ENCODE peak calls at places on chromosomes 2 and 18, in six cellular contexts. P is cardiac fibroblast, L is NB4, T is neural crest cell, J is AG09309, R is dorsolateral prefrontal cortex. E is an unnamed sample.

GRCh38 chr2:148658807-148659722 is 14.5 kb downstream of the EPC2 start:
- DNase-seq in P (peak; percentile 55), L (peak; percentile 62), T (no peak), J (no peak), R (no peak), E (no peak)

GRCh38 chr2:96826546-96827278 is 10.6 kb downstream of the CNNM3 start:
- DNase-seq in P (no peak), L (no peak), T (no peak), J (no peak), R (no peak), E (no peak)

GRCh38 chr2:208854717-208855116 is 448.1 kb downstream of the PTH2R start:
- DNase-seq in P (no peak), L (no peak), T (no peak), J (no peak), R (no peak), E (no peak)

GRCh38 chr2:10186868-10187535 is 64.5 kb downstream of the RRM2 start:
- DNase-seq in P (no peak), L (no peak), T (no peak), J (no peak), R (no peak), E (no peak)

GRCh38 chr2:172039011-172039704 is 39.4 kb downstream of the METAP1D start:
- DNase-seq in P (no peak), L (no peak), T (no peak), J (no peak), R (no peak), E (no peak)

GRCh38 chr2:146602856-146603255 is 1242.0 kb upstream of the ACVR2A start:
- DNase-seq in P (peak; percentile 10), L (no peak), T (no peak), J (no peak), R (no peak), E (no peak)

GRCh38 chr2:230929381-230930148 is 4.5 kb upstream of the GPR55 start:
- DNase-seq in P (no peak), L (no peak), T (no peak), J (no peak), R (no peak), E (peak; percentile 60)

GRCh38 chr2:3001595-3002184 is 375.9 kb downstream of the EIPR1 start:
- DNase-seq in P (peak; percentile 42), L (peak; percentile 27), T (no peak), J (no peak), R (no peak), E (no peak)

GRCh38 chr2:12287220-12287751 is 429.4 kb upstream of the TRIB2 start:
- DNase-seq in P (peak; percentile 42), L (peak; percentile 72), T (no peak), J (no peak), R (no peak), E (no peak)

GRCh38 chr2:132473174-132473883 is 56.7 kb downstream of the GPR39 start:
- DNase-seq in P (no peak), L (no peak), T (no peak), J (no peak), R (no peak), E (no peak)

GRCh38 chr2:27839022-27839618 is 51.1 kb downstream of the RBKS start:
- DNase-seq in P (no peak), L (no peak), T (no peak), J (no peak), R (no peak), E (no peak)

GRCh38 chr2:172100080-172101007 is 2.4 kb downstream of the DLX2 start:
- DNase-seq in P (no peak), L (peak; percentile 80), T (peak; percentile 43), J (no peak), R (no peak), E (peak; percentile 75)

GRCh38 chr2:53289309-53290006 is 478.1 kb upstream of the CHAC2 start:
- DNase-seq in P (no peak), L (no peak), T (no peak), J (no peak), R (no peak), E (no peak)

GRCh38 chr2:113831156-113831555 is 58.7 kb upstream of the ACTR3 start:
- DNase-seq in P (peak; percentile 15), L (peak; percentile 28), T (no peak), J (no peak), R (no peak), E (no peak)

GRCh38 chr2:216349366-216349765 is 22.9 kb downstream of the MARCHF4 start:
- DNase-seq in P (no peak), L (no peak), T (no peak), J (no peak), R (no peak), E (no peak)

GRCh38 chr18:59459352-59460059 is 100.4 kb upstream of the LMAN1 start:
- DNase-seq in P (peak; percentile 86), L (peak; percentile 26), T (no peak), J (peak; percentile 59), R (no peak), E (no peak)

DNA sequence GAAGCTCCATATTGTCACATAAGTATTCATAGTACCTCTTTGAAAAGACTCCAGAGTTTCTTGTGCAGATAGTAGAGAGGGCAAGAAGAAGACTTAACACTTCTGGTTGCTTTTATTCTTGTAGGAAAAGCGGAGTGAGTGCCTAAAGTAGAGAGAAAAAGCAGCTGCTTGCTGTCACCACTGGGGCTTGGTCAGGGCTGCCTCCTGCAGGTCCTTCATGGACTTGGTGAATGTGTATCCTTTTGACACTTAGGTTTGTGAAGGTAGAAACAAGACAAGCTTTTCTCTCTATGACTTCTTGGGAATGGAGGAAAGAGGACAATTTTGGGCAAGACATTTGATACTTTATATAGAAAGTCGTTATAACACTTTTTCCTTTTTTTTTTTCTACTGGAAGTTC is 312.8 kb upstream of the FANCL start:
- DNase-seq in P (no peak), L (peak; percentile 13), T (no peak), J (no peak), R (no peak), E (no peak)
- TF ChIP-seq CTCF in P (peak; percentile 7), L (peak; percentile 5), T (peak; percentile 46), J (peak; percentile 19), R (no peak), E (peak; percentile 44)

GRCh38 chr18:8052237-8052701 is 485.2 kb downstream of the PTPRM start:
- DNase-seq in P (peak; percentile 36), L (peak; percentile 62), T (no peak), J (no peak), R (no peak), E (no peak)
- TF ChIP-seq CTCF in P (no peak), L (peak; percentile 3), T (no peak), J (no peak), R (no peak), E (no peak)

GRCh38 chr18:23237524-23238151 is 102.4 kb downstream of the CABLES1 start:
- DNase-seq in P (peak; percentile 65), L (no peak), T (peak; percentile 8), J (no peak), R (peak; percentile 25), E (no peak)
- TF ChIP-seq CTCF in P (peak; percentile 66), L (no peak), T (no peak), J (peak; percentile 55), R (no peak), E (peak; percentile 45)

DNA sequence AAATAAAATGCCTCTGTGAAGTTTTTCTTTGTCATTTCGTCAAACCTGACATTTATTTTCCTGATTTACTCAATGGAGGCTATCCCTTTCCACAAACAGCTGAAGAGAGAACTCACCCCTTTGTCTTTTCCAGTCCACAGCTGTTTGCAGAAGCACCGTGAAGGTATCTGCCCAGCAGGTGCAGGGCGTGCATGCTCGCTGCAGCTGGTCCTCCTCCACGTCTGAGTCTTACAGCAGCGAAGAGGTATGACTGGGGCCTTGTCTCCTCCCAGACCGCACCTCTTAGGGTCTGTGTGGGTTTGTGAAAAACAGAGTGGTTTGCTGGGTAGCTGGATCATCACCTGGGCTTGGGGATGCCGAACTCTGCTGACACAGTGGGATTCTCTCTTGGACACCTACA is 9.7 kb downstream of the SPP2 start:
- DNase-seq in P (no peak), L (no peak), T (no peak), J (no peak), R (no peak), E (no peak)
- TF ChIP-seq CTCF in P (no peak), L (no peak), T (no peak), J (no peak), R (no peak), E (no peak)

E was measured in type B pancreatic cell.